ENCODE peak calls at places on chromosome 11, in four cellular contexts. C, J, S and D are unnamed samples.
A peak's percentile ranks its signal among the peaks of the same experiment; 100 is the strongest.

GRCh38 chr11:46766656-46767055 is 47.6 kb downstream of the F2 start:
- DNase-seq in C (no peak), J (no peak), S (no peak), D (no peak)

GRCh38 chr11:84687433-84687832 is 939.7 kb downstream of the DLG2 start:
- DNase-seq in C (no peak), J (no peak), S (no peak), D (no peak)

GRCh38 chr11:35619754-35620640 is 1.7 kb downstream of the FJX1 start:
- DNase-seq in C (no peak), J (no peak), S (no peak), D (peak; percentile 45)

GRCh38 chr11:46006418-46007070 is 84.1 kb downstream of the LARGE2 start:
- DNase-seq in C (peak; percentile 72), J (peak; percentile 82), S (peak; percentile 79), D (peak; percentile 89)

GRCh38 chr11:26741036-26741435 is 19.2 kb upstream of the SLC5A12 start:
- DNase-seq in C (no peak), J (peak; percentile 78), S (no peak), D (peak; percentile 89)

GRCh38 chr11:59953463-59954218 is 10.2 kb upstream of the OOSP4A start:
- DNase-seq in C (no peak), J (no peak), S (no peak), D (no peak)

GRCh38 chr11:11931461-11932055 is 76.9 kb downstream of the DKK3 start:
- DNase-seq in C (peak; percentile 45), J (peak; percentile 87), S (peak; percentile 45), D (peak; percentile 91)

GRCh38 chr11:45146072-45147016 is at the start of gene PRDM11:
- DNase-seq in C (peak; percentile 4), J (peak; percentile 92), S (peak; percentile 50), D (peak; percentile 90)

GRCh38 chr11:93089474-93090102 is 108.2 kb downstream of the SLC36A4 start:
- DNase-seq in C (peak; percentile 84), J (peak; percentile 82), S (peak; percentile 9), D (peak; percentile 63)

GRCh38 chr11:128458316-128458715 is 129.0 kb downstream of the ETS1 start:
- DNase-seq in C (no peak), J (peak; percentile 81), S (no peak), D (peak; percentile 77)

GRCh38 chr11:16226245-16226644 is 130.1 kb downstream of the SOX6 start:
- DNase-seq in C (no peak), J (no peak), S (no peak), D (peak; percentile 32)

GRCh38 chr11:122007611-122008071 is 108.4 kb downstream of the BLID start:
- DNase-seq in C (no peak), J (no peak), S (no peak), D (peak; percentile 12)

GRCh38 chr11:64872790-64873488 is 5.5 kb downstream of the EHD1 start:
- DNase-seq in C (no peak), J (no peak), S (no peak), D (no peak)

GRCh38 chr11:94593030-94593429 is 25.9 kb downstream of the PIWIL4 start:
- DNase-seq in C (no peak), J (peak; percentile 80), S (no peak), D (no peak)

GRCh38 chr11:129997513-129997912 is 5.1 kb downstream of the PRDM10 start:
- DNase-seq in C (no peak), J (no peak), S (no peak), D (no peak)

GRCh38 chr11:790721-791564 is 1.1 kb upstream of the CEND1 start:
- DNase-seq in C (no peak), J (peak; percentile 58), S (no peak), D (peak; percentile 33)

GRCh38 chr11:55942785-55943392 is 6.7 kb upstream of the OR5I1 start:
- DNase-seq in C (no peak), J (peak; percentile 49), S (peak; percentile 14), D (peak; percentile 59)

GRCh38 chr11:94134651-94135512 is 6.2 kb downstream of the PANX1 start:
- DNase-seq in C (no peak), J (peak; percentile 98), S (no peak), D (peak; percentile 96)

GRCh38 chr11:119222308-119222707 is 16.2 kb downstream of the CBL start:
- DNase-seq in C (peak; percentile 60), J (peak; percentile 72), S (no peak), D (peak; percentile 66)

GRCh38 chr11:56531856-56532255 is 11.2 kb downstream of the OR5M11 start:
- DNase-seq in C (no peak), J (no peak), S (no peak), D (no peak)

GRCh38 chr11:130772266-130773227 is 143.7 kb downstream of the SNX19 start:
- DNase-seq in C (no peak), J (peak; percentile 94), S (no peak), D (peak; percentile 95)

GRCh38 chr11:82185925-82186324 is 547.7 kb downstream of the FAM181B start:
- DNase-seq in C (no peak), J (no peak), S (no peak), D (no peak)

GRCh38 chr11:65290448-65291165 is 24.1 kb upstream of the CDC42EP2 start:
- DNase-seq in C (no peak), J (peak; percentile 98), S (no peak), D (peak; percentile 99)

GRCh38 chr11:64146036-64146943 is 19.6 kb downstream of the MACROD1 start:
- DNase-seq in C (no peak), J (peak; percentile 59), S (peak; percentile 77), D (peak; percentile 49)

GRCh38 chr11:104033134-104033533 is 3.3 kb upstream of the DDI1 start:
- DNase-seq in C (no peak), J (peak; percentile 72), S (no peak), D (peak; percentile 79)

GRCh38 chr11:92357344-92357743 is 132.7 kb downstream of the FAT3 start:
- DNase-seq in C (no peak), J (no peak), S (no peak), D (no peak)

GRCh38 chr11:68002575-68002942 is 1.3 kb downstream of the UNC93B1 start:
- DNase-seq in C (no peak), J (no peak), S (no peak), D (no peak)

GRCh38 chr11:68441466-68442230 is 18.9 kb upstream of the PPP6R3 start:
- DNase-seq in C (no peak), J (peak; percentile 23), S (no peak), D (peak; percentile 78)

GRCh38 chr11:6757373-6757967 is 14.3 kb downstream of the OR2AG2 start:
- DNase-seq in C (peak; percentile 54), J (peak; percentile 68), S (peak; percentile 78), D (peak; percentile 76)

GRCh38 chr11:114172871-114173444 is 113.4 kb downstream of the ZBTB16 start:
- DNase-seq in C (no peak), J (no peak), S (peak; percentile 60), D (no peak)

GRCh38 chr11:112085822-112086421 is 634 bp downstream of the TIMM8B start:
- DNase-seq in C (no peak), J (peak; percentile 69), S (peak; percentile 64), D (peak; percentile 48)

GRCh38 chr11:12133539-12134238 is 23.3 kb downstream of the MICAL2 start:
- DNase-seq in C (no peak), J (no peak), S (peak; percentile 42), D (no peak)

GRCh38 chr11:94303884-94304459 is 408 bp upstream of the IZUMO1R start:
- DNase-seq in C (no peak), J (no peak), S (no peak), D (peak; percentile 9)

DNA sequence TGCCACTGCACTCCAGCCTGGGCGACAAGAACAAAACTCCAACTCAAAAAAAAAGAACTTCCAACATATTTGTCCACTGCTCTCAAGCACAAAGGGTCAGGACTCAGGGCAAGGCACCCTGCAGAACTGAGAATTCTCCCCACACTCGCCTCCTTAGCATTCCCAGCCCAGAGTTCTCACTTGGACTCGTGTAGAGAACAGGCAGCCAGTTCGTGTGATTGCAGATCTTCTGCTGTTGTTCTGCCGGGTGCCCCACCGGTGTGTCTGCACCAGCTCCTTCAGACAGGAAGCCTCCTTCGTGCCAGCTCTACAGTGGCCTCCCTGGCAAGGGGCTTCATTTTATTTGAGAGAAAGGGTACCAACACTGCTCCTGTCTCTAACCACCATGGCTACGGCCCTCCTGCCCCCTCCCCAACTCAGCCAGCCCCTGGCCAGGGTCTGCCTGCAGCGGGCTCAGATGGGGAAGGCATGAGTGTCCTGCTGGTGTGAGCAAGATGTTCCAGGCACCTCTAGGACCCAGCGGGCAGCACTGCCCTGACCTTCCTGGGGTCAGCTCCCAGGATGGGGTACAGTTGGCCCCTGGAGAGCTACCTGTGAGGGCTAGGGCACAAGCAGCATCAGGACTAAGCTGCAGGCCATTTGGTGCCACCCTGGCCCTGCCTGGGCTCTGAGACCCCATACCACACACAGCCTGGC is 19.5 kb upstream of the SCGB1A1 start:
- DNase-seq in C (no peak), J (peak; percentile 46), S (peak; percentile 34), D (peak; percentile 53)
- H3K4me1 ChIP-seq in C (no peaks in the 10 kb centered on the region), J (peaks cover 53% of the 10 kb centered on the region), S (peaks cover 31% of the 10 kb centered on the region), D (peaks cover 68% of the 10 kb centered on the region)

GRCh38 chr11:75531325-75531724 is 5.6 kb upstream of the GDPD5 start:
- DNase-seq in C (no peak), J (no peak), S (peak; percentile 71), D (no peak)

GRCh38 chr11:75535039-75535563 is 9.4 kb upstream of the GDPD5 start:
- DNase-seq in C (no peak), J (no peak), S (no peak), D (no peak)

GRCh38 chr11:75532200-75532972 is 6.6 kb upstream of the GDPD5 start:
- DNase-seq in C (peak; percentile 86), J (peak; percentile 68), S (peak; percentile 92), D (peak; percentile 84)

GRCh38 chr11:75534291-75535038 is 8.7 kb upstream of the GDPD5 start:
- DNase-seq in C (peak; percentile 32), J (peak; percentile 14), S (peak; percentile 47), D (no peak)

DNA sequence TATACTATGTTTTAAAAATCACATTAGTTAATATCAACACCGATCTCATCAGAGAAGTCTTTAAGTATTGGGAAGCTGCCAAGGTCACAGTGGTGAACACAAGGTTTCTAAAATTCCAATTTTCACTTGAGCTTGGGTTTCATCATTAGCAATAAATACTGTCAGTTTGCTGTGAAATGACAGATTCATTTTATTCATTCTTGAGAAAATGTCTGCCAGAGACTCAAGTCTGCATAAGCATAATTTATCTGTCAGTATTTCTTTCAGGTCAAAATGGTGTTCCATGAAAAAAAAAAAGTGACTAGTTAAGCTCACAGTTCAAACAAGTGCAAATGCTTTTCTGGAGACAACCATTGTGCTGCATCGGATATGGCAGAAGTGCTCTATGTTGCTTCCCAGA is 8.1 kb upstream of the GDPD5 start:
- DNase-seq in C (no peak), J (no peak), S (no peak), D (no peak)
- H3K36me3 ChIP-seq in C (no peaks in the 10 kb centered on the region), J (no peaks in the 10 kb centered on the region), S (no peaks in the 10 kb centered on the region), D (no peaks in the 10 kb centered on the region)

GRCh38 chr11:126139541-126140091 is 71.8 kb downstream of the RPUSD4 start:
- DNase-seq in C (no peak), J (peak; percentile 59), S (no peak), D (peak; percentile 89)
- H3K4me3 ChIP-seq in C (no peak overlapping the region), J (peak overlapping the region; percentile 2), S (no peak overlapping the region), D (peak overlapping the region; percentile 67)

GRCh38 chr11:131894615-131895544 is 524.5 kb downstream of the NTM start:
- DNase-seq in C (no peak), J (no peak), S (no peak), D (no peak)

GRCh38 chr11:131889760-131890620 is 519.6 kb downstream of the NTM start:
- DNase-seq in C (no peak), J (peak; percentile 19), S (no peak), D (no peak)

GRCh38 chr11:131895865-131896264 is 525.5 kb downstream of the NTM start:
- DNase-seq in C (no peak), J (peak; percentile 8), S (no peak), D (no peak)

GRCh38 chr11:131893988-131894387 is 523.6 kb downstream of the NTM start:
- DNase-seq in C (no peak), J (no peak), S (no peak), D (no peak)

GRCh38 chr11:131893103-131893502 is 522.7 kb downstream of the NTM start:
- DNase-seq in C (no peak), J (no peak), S (no peak), D (no peak)
- H3K4me1 ChIP-seq in C (no peaks in the 10 kb centered on the region), J (peaks cover 44% of the 10 kb centered on the region), S (no peaks in the 10 kb centered on the region), D (peaks cover 15% of the 10 kb centered on the region)